ENCODE peak calls at places on chromosomes 2 and 18, in nine cellular contexts. One of them, this sample, is unnamed.

GRCh38 chr2:213232649-213233437 is 51.4 kb upstream of the SPAG16 start:
- DNase-seq in NCI-H1436: no peak
- DNase-seq in activated CD8-positive, alpha-beta T cell treated with anti-CD3 and anti-CD28 coated beads for 36 hours: peak
- DNase-seq in activated naive CD8-positive, alpha-beta T cell treated with anti-CD3 and anti-CD28 coated beads, Interleukin-2, amount 50 U/mL, for 24 hours: peak
- DNase-seq in stimulated activated CD8-positive, alpha-beta memory T cell treated with anti-CD3 and anti-CD28 coated beads, Interleukin-15, amount 100 ng/mL, for 24 hours: no peak
- DNase-seq in T-helper 9 cell: no peak
- DNase-seq in HT1080: no peak
- DNase-seq in choroid plexus epithelial cell: peak
- DNase-seq in aorta: no peak
- DNase-seq in this sample: no peak

GRCh38 chr2:86703704-86704370 is 16.3 kb upstream of the RMND5A start:
- DNase-seq in T-helper 9 cell: no peak
- DNase-seq in aorta: no peak
- DNase-seq in activated CD8-positive, alpha-beta T cell treated with anti-CD3 and anti-CD28 coated beads for 36 hours: no peak
- DNase-seq in HT1080: no peak
- DNase-seq in choroid plexus epithelial cell: peak
- DNase-seq in stimulated activated CD8-positive, alpha-beta memory T cell treated with anti-CD3 and anti-CD28 coated beads, Interleukin-15, amount 100 ng/mL, for 24 hours: no peak
- DNase-seq in activated naive CD8-positive, alpha-beta T cell treated with anti-CD3 and anti-CD28 coated beads, Interleukin-2, amount 50 U/mL, for 24 hours: no peak
- DNase-seq in NCI-H1436: peak
- DNase-seq in this sample: peak

GRCh38 chr2:20812779-20813178 is 10.1 kb downstream of the LDAH start:
- DNase-seq in aorta: no peak
- DNase-seq in activated CD8-positive, alpha-beta T cell treated with anti-CD3 and anti-CD28 coated beads for 36 hours: no peak
- DNase-seq in HT1080: no peak
- DNase-seq in activated naive CD8-positive, alpha-beta T cell treated with anti-CD3 and anti-CD28 coated beads, Interleukin-2, amount 50 U/mL, for 24 hours: no peak
- DNase-seq in T-helper 9 cell: no peak
- DNase-seq in choroid plexus epithelial cell: no peak
- DNase-seq in stimulated activated CD8-positive, alpha-beta memory T cell treated with anti-CD3 and anti-CD28 coated beads, Interleukin-15, amount 100 ng/mL, for 24 hours: no peak
- DNase-seq in NCI-H1436: no peak
- DNase-seq in this sample: no peak

GRCh38 chr2:158184556-158185343 is 83.1 kb downstream of the UPP2 start:
- DNase-seq in T-helper 9 cell: no peak
- DNase-seq in stimulated activated CD8-positive, alpha-beta memory T cell treated with anti-CD3 and anti-CD28 coated beads, Interleukin-15, amount 100 ng/mL, for 24 hours: no peak
- DNase-seq in NCI-H1436: no peak
- DNase-seq in activated naive CD8-positive, alpha-beta T cell treated with anti-CD3 and anti-CD28 coated beads, Interleukin-2, amount 50 U/mL, for 24 hours: no peak
- DNase-seq in aorta: no peak
- DNase-seq in activated CD8-positive, alpha-beta T cell treated with anti-CD3 and anti-CD28 coated beads for 36 hours: no peak
- DNase-seq in HT1080: no peak
- DNase-seq in choroid plexus epithelial cell: peak
- DNase-seq in this sample: no peak

GRCh38 chr18:75775121-75775520 is 347.6 kb upstream of the SMIM21 start:
- DNase-seq in aorta: no peak
- DNase-seq in choroid plexus epithelial cell: no peak
- DNase-seq in NCI-H1436: no peak
- DNase-seq in activated naive CD8-positive, alpha-beta T cell treated with anti-CD3 and anti-CD28 coated beads, Interleukin-2, amount 50 U/mL, for 24 hours: no peak
- DNase-seq in HT1080: no peak
- DNase-seq in T-helper 9 cell: no peak
- DNase-seq in activated CD8-positive, alpha-beta T cell treated with anti-CD3 and anti-CD28 coated beads for 36 hours: no peak
- DNase-seq in stimulated activated CD8-positive, alpha-beta memory T cell treated with anti-CD3 and anti-CD28 coated beads, Interleukin-15, amount 100 ng/mL, for 24 hours: no peak
- DNase-seq in this sample: no peak

GRCh38 chr2:240964221-240964853 is 34.1 kb upstream of the SNED1 start:
- DNase-seq in HT1080: no peak
- DNase-seq in aorta: peak
- DNase-seq in activated CD8-positive, alpha-beta T cell treated with anti-CD3 and anti-CD28 coated beads for 36 hours: no peak
- DNase-seq in choroid plexus epithelial cell: no peak
- DNase-seq in stimulated activated CD8-positive, alpha-beta memory T cell treated with anti-CD3 and anti-CD28 coated beads, Interleukin-15, amount 100 ng/mL, for 24 hours: no peak
- DNase-seq in activated naive CD8-positive, alpha-beta T cell treated with anti-CD3 and anti-CD28 coated beads, Interleukin-2, amount 50 U/mL, for 24 hours: no peak
- DNase-seq in T-helper 9 cell: no peak
- DNase-seq in NCI-H1436: no peak
- DNase-seq in this sample: no peak

GRCh38 chr2:23286031-23286764 is 98.8 kb upstream of the KLHL29 start:
- DNase-seq in aorta: no peak
- DNase-seq in stimulated activated CD8-positive, alpha-beta memory T cell treated with anti-CD3 and anti-CD28 coated beads, Interleukin-15, amount 100 ng/mL, for 24 hours: no peak
- DNase-seq in NCI-H1436: no peak
- DNase-seq in choroid plexus epithelial cell: no peak
- DNase-seq in HT1080: no peak
- DNase-seq in activated naive CD8-positive, alpha-beta T cell treated with anti-CD3 and anti-CD28 coated beads, Interleukin-2, amount 50 U/mL, for 24 hours: no peak
- DNase-seq in activated CD8-positive, alpha-beta T cell treated with anti-CD3 and anti-CD28 coated beads for 36 hours: no peak
- DNase-seq in T-helper 9 cell: no peak
- DNase-seq in this sample: no peak

GRCh38 chr18:69882965-69883668 is 64.6 kb downstream of the CD226 start:
- DNase-seq in HT1080: no peak
- DNase-seq in NCI-H1436: no peak
- DNase-seq in stimulated activated CD8-positive, alpha-beta memory T cell treated with anti-CD3 and anti-CD28 coated beads, Interleukin-15, amount 100 ng/mL, for 24 hours: no peak
- DNase-seq in choroid plexus epithelial cell: no peak
- DNase-seq in T-helper 9 cell: no peak
- DNase-seq in aorta: no peak
- DNase-seq in activated naive CD8-positive, alpha-beta T cell treated with anti-CD3 and anti-CD28 coated beads, Interleukin-2, amount 50 U/mL, for 24 hours: no peak
- DNase-seq in activated CD8-positive, alpha-beta T cell treated with anti-CD3 and anti-CD28 coated beads for 36 hours: no peak
- DNase-seq in this sample: no peak

GRCh38 chr2:201854221-201854801 is 48.0 kb downstream of the CDK15 start:
- DNase-seq in activated naive CD8-positive, alpha-beta T cell treated with anti-CD3 and anti-CD28 coated beads, Interleukin-2, amount 50 U/mL, for 24 hours: no peak
- DNase-seq in stimulated activated CD8-positive, alpha-beta memory T cell treated with anti-CD3 and anti-CD28 coated beads, Interleukin-15, amount 100 ng/mL, for 24 hours: no peak
- DNase-seq in choroid plexus epithelial cell: peak
- DNase-seq in HT1080: peak
- DNase-seq in activated CD8-positive, alpha-beta T cell treated with anti-CD3 and anti-CD28 coated beads for 36 hours: no peak
- DNase-seq in aorta: no peak
- DNase-seq in NCI-H1436: no peak
- DNase-seq in T-helper 9 cell: no peak
- DNase-seq in this sample: no peak

GRCh38 chr18:49920731-49921130 is 107.4 kb upstream of the ACAA2 start:
- DNase-seq in aorta: no peak
- DNase-seq in choroid plexus epithelial cell: peak
- DNase-seq in stimulated activated CD8-positive, alpha-beta memory T cell treated with anti-CD3 and anti-CD28 coated beads, Interleukin-15, amount 100 ng/mL, for 24 hours: no peak
- DNase-seq in HT1080: peak
- DNase-seq in activated CD8-positive, alpha-beta T cell treated with anti-CD3 and anti-CD28 coated beads for 36 hours: no peak
- DNase-seq in activated naive CD8-positive, alpha-beta T cell treated with anti-CD3 and anti-CD28 coated beads, Interleukin-2, amount 50 U/mL, for 24 hours: no peak
- DNase-seq in NCI-H1436: no peak
- DNase-seq in T-helper 9 cell: no peak
- DNase-seq in this sample: no peak

GRCh38 chr2:98940102-98940501 is 4.1 kb upstream of the CRACDL start:
- DNase-seq in activated CD8-positive, alpha-beta T cell treated with anti-CD3 and anti-CD28 coated beads for 36 hours: no peak
- DNase-seq in stimulated activated CD8-positive, alpha-beta memory T cell treated with anti-CD3 and anti-CD28 coated beads, Interleukin-15, amount 100 ng/mL, for 24 hours: no peak
- DNase-seq in HT1080: no peak
- DNase-seq in aorta: no peak
- DNase-seq in activated naive CD8-positive, alpha-beta T cell treated with anti-CD3 and anti-CD28 coated beads, Interleukin-2, amount 50 U/mL, for 24 hours: no peak
- DNase-seq in T-helper 9 cell: no peak
- DNase-seq in choroid plexus epithelial cell: no peak
- DNase-seq in NCI-H1436: no peak
- DNase-seq in this sample: no peak

GRCh38 chr2:240374085-240374907 is 61.2 kb upstream of the GPC1 start:
- DNase-seq in stimulated activated CD8-positive, alpha-beta memory T cell treated with anti-CD3 and anti-CD28 coated beads, Interleukin-15, amount 100 ng/mL, for 24 hours: no peak
- DNase-seq in NCI-H1436: no peak
- DNase-seq in activated naive CD8-positive, alpha-beta T cell treated with anti-CD3 and anti-CD28 coated beads, Interleukin-2, amount 50 U/mL, for 24 hours: no peak
- DNase-seq in T-helper 9 cell: no peak
- DNase-seq in choroid plexus epithelial cell: peak
- DNase-seq in HT1080: peak
- DNase-seq in aorta: peak
- DNase-seq in activated CD8-positive, alpha-beta T cell treated with anti-CD3 and anti-CD28 coated beads for 36 hours: no peak
- DNase-seq in this sample: no peak

GRCh38 chr2:46506131-46506706 is 26.9 kb downstream of the TMEM247 start:
- DNase-seq in HT1080: no peak
- DNase-seq in stimulated activated CD8-positive, alpha-beta memory T cell treated with anti-CD3 and anti-CD28 coated beads, Interleukin-15, amount 100 ng/mL, for 24 hours: no peak
- DNase-seq in activated naive CD8-positive, alpha-beta T cell treated with anti-CD3 and anti-CD28 coated beads, Interleukin-2, amount 50 U/mL, for 24 hours: no peak
- DNase-seq in aorta: no peak
- DNase-seq in activated CD8-positive, alpha-beta T cell treated with anti-CD3 and anti-CD28 coated beads for 36 hours: no peak
- DNase-seq in NCI-H1436: no peak
- DNase-seq in choroid plexus epithelial cell: peak
- DNase-seq in T-helper 9 cell: no peak
- DNase-seq in this sample: no peak

GRCh38 chr2:218219934-218220333 is 2.9 kb downstream of the ARPC2 start:
- DNase-seq in choroid plexus epithelial cell: no peak
- DNase-seq in activated CD8-positive, alpha-beta T cell treated with anti-CD3 and anti-CD28 coated beads for 36 hours: no peak
- DNase-seq in HT1080: no peak
- DNase-seq in NCI-H1436: no peak
- DNase-seq in T-helper 9 cell: no peak
- DNase-seq in stimulated activated CD8-positive, alpha-beta memory T cell treated with anti-CD3 and anti-CD28 coated beads, Interleukin-15, amount 100 ng/mL, for 24 hours: no peak
- DNase-seq in activated naive CD8-positive, alpha-beta T cell treated with anti-CD3 and anti-CD28 coated beads, Interleukin-2, amount 50 U/mL, for 24 hours: no peak
- DNase-seq in aorta: no peak
- DNase-seq in this sample: no peak

GRCh38 chr2:147610491-147611050 is 234.3 kb upstream of the ACVR2A start:
- DNase-seq in activated naive CD8-positive, alpha-beta T cell treated with anti-CD3 and anti-CD28 coated beads, Interleukin-2, amount 50 U/mL, for 24 hours: no peak
- DNase-seq in T-helper 9 cell: no peak
- DNase-seq in aorta: no peak
- DNase-seq in activated CD8-positive, alpha-beta T cell treated with anti-CD3 and anti-CD28 coated beads for 36 hours: no peak
- DNase-seq in choroid plexus epithelial cell: no peak
- DNase-seq in stimulated activated CD8-positive, alpha-beta memory T cell treated with anti-CD3 and anti-CD28 coated beads, Interleukin-15, amount 100 ng/mL, for 24 hours: no peak
- DNase-seq in NCI-H1436: no peak
- DNase-seq in HT1080: no peak
- DNase-seq in this sample: no peak

GRCh38 chr2:186639939-186640338 is 50.1 kb downstream of the ITGAV start:
- DNase-seq in activated naive CD8-positive, alpha-beta T cell treated with anti-CD3 and anti-CD28 coated beads, Interleukin-2, amount 50 U/mL, for 24 hours: no peak
- DNase-seq in aorta: no peak
- DNase-seq in activated CD8-positive, alpha-beta T cell treated with anti-CD3 and anti-CD28 coated beads for 36 hours: peak
- DNase-seq in stimulated activated CD8-positive, alpha-beta memory T cell treated with anti-CD3 and anti-CD28 coated beads, Interleukin-15, amount 100 ng/mL, for 24 hours: no peak
- DNase-seq in choroid plexus epithelial cell: no peak
- DNase-seq in NCI-H1436: no peak
- DNase-seq in HT1080: no peak
- DNase-seq in T-helper 9 cell: no peak
- DNase-seq in this sample: no peak

GRCh38 chr2:201235865-201236811 is 24.2 kb upstream of the CASP8 start:
- DNase-seq in stimulated activated CD8-positive, alpha-beta memory T cell treated with anti-CD3 and anti-CD28 coated beads, Interleukin-15, amount 100 ng/mL, for 24 hours: no peak
- DNase-seq in activated naive CD8-positive, alpha-beta T cell treated with anti-CD3 and anti-CD28 coated beads, Interleukin-2, amount 50 U/mL, for 24 hours: peak
- DNase-seq in choroid plexus epithelial cell: peak
- DNase-seq in NCI-H1436: no peak
- DNase-seq in HT1080: peak
- DNase-seq in activated CD8-positive, alpha-beta T cell treated with anti-CD3 and anti-CD28 coated beads for 36 hours: peak
- DNase-seq in aorta: peak
- DNase-seq in T-helper 9 cell: peak
- DNase-seq in this sample: peak

GRCh38 chr2:219247678-219248642 is 2.7 kb downstream of the STK16 start:
- DNase-seq in HT1080: no peak
- DNase-seq in stimulated activated CD8-positive, alpha-beta memory T cell treated with anti-CD3 and anti-CD28 coated beads, Interleukin-15, amount 100 ng/mL, for 24 hours: no peak
- DNase-seq in aorta: no peak
- DNase-seq in activated CD8-positive, alpha-beta T cell treated with anti-CD3 and anti-CD28 coated beads for 36 hours: peak
- DNase-seq in T-helper 9 cell: peak
- DNase-seq in NCI-H1436: no peak
- DNase-seq in activated naive CD8-positive, alpha-beta T cell treated with anti-CD3 and anti-CD28 coated beads, Interleukin-2, amount 50 U/mL, for 24 hours: peak
- DNase-seq in choroid plexus epithelial cell: no peak
- DNase-seq in this sample: no peak

GRCh38 chr2:64349143-64349530 is 104.8 kb upstream of the LGALSL start:
- DNase-seq in activated CD8-positive, alpha-beta T cell treated with anti-CD3 and anti-CD28 coated beads for 36 hours: no peak
- DNase-seq in NCI-H1436: no peak
- DNase-seq in T-helper 9 cell: no peak
- DNase-seq in activated naive CD8-positive, alpha-beta T cell treated with anti-CD3 and anti-CD28 coated beads, Interleukin-2, amount 50 U/mL, for 24 hours: no peak
- DNase-seq in HT1080: no peak
- DNase-seq in stimulated activated CD8-positive, alpha-beta memory T cell treated with anti-CD3 and anti-CD28 coated beads, Interleukin-15, amount 100 ng/mL, for 24 hours: no peak
- DNase-seq in choroid plexus epithelial cell: no peak
- DNase-seq in aorta: no peak
- DNase-seq in this sample: no peak

GRCh38 chr18:49560277-49561126 is 1.4 kb upstream of the LIPG start:
- DNase-seq in activated naive CD8-positive, alpha-beta T cell treated with anti-CD3 and anti-CD28 coated beads, Interleukin-2, amount 50 U/mL, for 24 hours: peak
- DNase-seq in activated CD8-positive, alpha-beta T cell treated with anti-CD3 and anti-CD28 coated beads for 36 hours: peak
- DNase-seq in stimulated activated CD8-positive, alpha-beta memory T cell treated with anti-CD3 and anti-CD28 coated beads, Interleukin-15, amount 100 ng/mL, for 24 hours: no peak
- DNase-seq in T-helper 9 cell: no peak
- DNase-seq in choroid plexus epithelial cell: no peak
- DNase-seq in NCI-H1436: peak
- DNase-seq in HT1080: no peak
- DNase-seq in aorta: no peak
- DNase-seq in this sample: peak

GRCh38 chr2:2846379-2847130 is 515.5 kb upstream of the MYT1L start:
- DNase-seq in HT1080: peak
- DNase-seq in choroid plexus epithelial cell: no peak
- DNase-seq in activated naive CD8-positive, alpha-beta T cell treated with anti-CD3 and anti-CD28 coated beads, Interleukin-2, amount 50 U/mL, for 24 hours: no peak
- DNase-seq in NCI-H1436: peak
- DNase-seq in stimulated activated CD8-positive, alpha-beta memory T cell treated with anti-CD3 and anti-CD28 coated beads, Interleukin-15, amount 100 ng/mL, for 24 hours: no peak
- DNase-seq in aorta: no peak
- DNase-seq in T-helper 9 cell: no peak
- DNase-seq in activated CD8-positive, alpha-beta T cell treated with anti-CD3 and anti-CD28 coated beads for 36 hours: no peak
- DNase-seq in this sample: peak

GRCh38 chr2:205218056-205218455 is 464.2 kb upstream of the NRP2 start:
- DNase-seq in activated CD8-positive, alpha-beta T cell treated with anti-CD3 and anti-CD28 coated beads for 36 hours: no peak
- DNase-seq in activated naive CD8-positive, alpha-beta T cell treated with anti-CD3 and anti-CD28 coated beads, Interleukin-2, amount 50 U/mL, for 24 hours: no peak
- DNase-seq in HT1080: peak
- DNase-seq in stimulated activated CD8-positive, alpha-beta memory T cell treated with anti-CD3 and anti-CD28 coated beads, Interleukin-15, amount 100 ng/mL, for 24 hours: no peak
- DNase-seq in T-helper 9 cell: no peak
- DNase-seq in NCI-H1436: no peak
- DNase-seq in choroid plexus epithelial cell: peak
- DNase-seq in aorta: no peak
- DNase-seq in this sample: no peak

GRCh38 chr18:63444567-63444966 is 22.3 kb upstream of the VPS4B start:
- DNase-seq in activated naive CD8-positive, alpha-beta T cell treated with anti-CD3 and anti-CD28 coated beads, Interleukin-2, amount 50 U/mL, for 24 hours: no peak
- DNase-seq in HT1080: peak
- DNase-seq in aorta: no peak
- DNase-seq in choroid plexus epithelial cell: peak
- DNase-seq in T-helper 9 cell: no peak
- DNase-seq in NCI-H1436: no peak
- DNase-seq in stimulated activated CD8-positive, alpha-beta memory T cell treated with anti-CD3 and anti-CD28 coated beads, Interleukin-15, amount 100 ng/mL, for 24 hours: no peak
- DNase-seq in activated CD8-positive, alpha-beta T cell treated with anti-CD3 and anti-CD28 coated beads for 36 hours: no peak
- DNase-seq in this sample: no peak

GRCh38 chr18:62485684-62486083 is 37.1 kb upstream of the ZCCHC2 start:
- DNase-seq in NCI-H1436: no peak
- DNase-seq in aorta: no peak
- DNase-seq in activated naive CD8-positive, alpha-beta T cell treated with anti-CD3 and anti-CD28 coated beads, Interleukin-2, amount 50 U/mL, for 24 hours: no peak
- DNase-seq in T-helper 9 cell: no peak
- DNase-seq in choroid plexus epithelial cell: peak
- DNase-seq in HT1080: peak
- DNase-seq in activated CD8-positive, alpha-beta T cell treated with anti-CD3 and anti-CD28 coated beads for 36 hours: peak
- DNase-seq in stimulated activated CD8-positive, alpha-beta memory T cell treated with anti-CD3 and anti-CD28 coated beads, Interleukin-15, amount 100 ng/mL, for 24 hours: no peak
- DNase-seq in this sample: no peak

GRCh38 chr18:78792736-78793135 is 186.9 kb upstream of the SALL3 start:
- DNase-seq in aorta: no peak
- DNase-seq in activated CD8-positive, alpha-beta T cell treated with anti-CD3 and anti-CD28 coated beads for 36 hours: no peak
- DNase-seq in stimulated activated CD8-positive, alpha-beta memory T cell treated with anti-CD3 and anti-CD28 coated beads, Interleukin-15, amount 100 ng/mL, for 24 hours: no peak
- DNase-seq in activated naive CD8-positive, alpha-beta T cell treated with anti-CD3 and anti-CD28 coated beads, Interleukin-2, amount 50 U/mL, for 24 hours: no peak
- DNase-seq in T-helper 9 cell: no peak
- DNase-seq in NCI-H1436: no peak
- DNase-seq in choroid plexus epithelial cell: no peak
- DNase-seq in HT1080: no peak
- DNase-seq in this sample: no peak

GRCh38 chr2:16176971-16177480 is 236.7 kb downstream of the MYCN start:
- DNase-seq in activated CD8-positive, alpha-beta T cell treated with anti-CD3 and anti-CD28 coated beads for 36 hours: no peak
- DNase-seq in NCI-H1436: no peak
- DNase-seq in HT1080: no peak
- DNase-seq in activated naive CD8-positive, alpha-beta T cell treated with anti-CD3 and anti-CD28 coated beads, Interleukin-2, amount 50 U/mL, for 24 hours: no peak
- DNase-seq in T-helper 9 cell: no peak
- DNase-seq in stimulated activated CD8-positive, alpha-beta memory T cell treated with anti-CD3 and anti-CD28 coated beads, Interleukin-15, amount 100 ng/mL, for 24 hours: no peak
- DNase-seq in choroid plexus epithelial cell: no peak
- DNase-seq in aorta: no peak
- DNase-seq in this sample: no peak

GRCh38 chr2:226387499-226387942 is 412.1 kb downstream of the IRS1 start:
- DNase-seq in T-helper 9 cell: no peak
- DNase-seq in NCI-H1436: no peak
- DNase-seq in activated naive CD8-positive, alpha-beta T cell treated with anti-CD3 and anti-CD28 coated beads, Interleukin-2, amount 50 U/mL, for 24 hours: no peak
- DNase-seq in HT1080: no peak
- DNase-seq in choroid plexus epithelial cell: no peak
- DNase-seq in stimulated activated CD8-positive, alpha-beta memory T cell treated with anti-CD3 and anti-CD28 coated beads, Interleukin-15, amount 100 ng/mL, for 24 hours: no peak
- DNase-seq in activated CD8-positive, alpha-beta T cell treated with anti-CD3 and anti-CD28 coated beads for 36 hours: no peak
- DNase-seq in aorta: no peak
- DNase-seq in this sample: no peak

GRCh38 chr2:171763602-171764001 is 76.3 kb downstream of the DYNC1I2 start:
- DNase-seq in stimulated activated CD8-positive, alpha-beta memory T cell treated with anti-CD3 and anti-CD28 coated beads, Interleukin-15, amount 100 ng/mL, for 24 hours: no peak
- DNase-seq in activated naive CD8-positive, alpha-beta T cell treated with anti-CD3 and anti-CD28 coated beads, Interleukin-2, amount 50 U/mL, for 24 hours: no peak
- DNase-seq in aorta: no peak
- DNase-seq in choroid plexus epithelial cell: peak
- DNase-seq in HT1080: peak
- DNase-seq in T-helper 9 cell: no peak
- DNase-seq in activated CD8-positive, alpha-beta T cell treated with anti-CD3 and anti-CD28 coated beads for 36 hours: no peak
- DNase-seq in NCI-H1436: no peak
- DNase-seq in this sample: no peak

GRCh38 chr18:26919656-26920055 is 54.1 kb upstream of the AQP4 start:
- DNase-seq in NCI-H1436: no peak
- DNase-seq in stimulated activated CD8-positive, alpha-beta memory T cell treated with anti-CD3 and anti-CD28 coated beads, Interleukin-15, amount 100 ng/mL, for 24 hours: no peak
- DNase-seq in activated naive CD8-positive, alpha-beta T cell treated with anti-CD3 and anti-CD28 coated beads, Interleukin-2, amount 50 U/mL, for 24 hours: no peak
- DNase-seq in aorta: no peak
- DNase-seq in choroid plexus epithelial cell: peak
- DNase-seq in activated CD8-positive, alpha-beta T cell treated with anti-CD3 and anti-CD28 coated beads for 36 hours: no peak
- DNase-seq in HT1080: no peak
- DNase-seq in T-helper 9 cell: no peak
- DNase-seq in this sample: no peak

GRCh38 chr18:45149712-45150111 is 465.6 kb upstream of the SLC14A2 start:
- DNase-seq in choroid plexus epithelial cell: no peak
- DNase-seq in NCI-H1436: no peak
- DNase-seq in aorta: no peak
- DNase-seq in stimulated activated CD8-positive, alpha-beta memory T cell treated with anti-CD3 and anti-CD28 coated beads, Interleukin-15, amount 100 ng/mL, for 24 hours: no peak
- DNase-seq in T-helper 9 cell: no peak
- DNase-seq in activated naive CD8-positive, alpha-beta T cell treated with anti-CD3 and anti-CD28 coated beads, Interleukin-2, amount 50 U/mL, for 24 hours: no peak
- DNase-seq in activated CD8-positive, alpha-beta T cell treated with anti-CD3 and anti-CD28 coated beads for 36 hours: no peak
- DNase-seq in HT1080: no peak
- DNase-seq in this sample: no peak

GRCh38 chr18:56711706-56712445 is 60.7 kb downstream of the WDR7 start:
- DNase-seq in T-helper 9 cell: no peak
- DNase-seq in aorta: no peak
- DNase-seq in NCI-H1436: no peak
- DNase-seq in choroid plexus epithelial cell: no peak
- DNase-seq in stimulated activated CD8-positive, alpha-beta memory T cell treated with anti-CD3 and anti-CD28 coated beads, Interleukin-15, amount 100 ng/mL, for 24 hours: no peak
- DNase-seq in HT1080: no peak
- DNase-seq in activated CD8-positive, alpha-beta T cell treated with anti-CD3 and anti-CD28 coated beads for 36 hours: no peak
- DNase-seq in activated naive CD8-positive, alpha-beta T cell treated with anti-CD3 and anti-CD28 coated beads, Interleukin-2, amount 50 U/mL, for 24 hours: no peak
- DNase-seq in this sample: no peak

This sample was measured in NCI-H748 treated with DMSO at 0.1 percent for 48 hours.